ENCODE peak calls at places on chromosomes 16 and 17, in nine cellular contexts. P is osteocyte; T is HFFc6; O is nephron progenitor cell; A is fibroblast of mammary gland; I is CD8-positive, alpha-beta T cell; W is WTC11; S is tibial nerve; B is bronchial epithelial cell. Z is an unnamed sample.
A peak's percentile ranks its signal among the peaks of the same experiment; 100 is the strongest.

GRCh38 chr17:83025636-83026280 is 53.7 kb upstream of the METRNL start:
- DNase-seq in P (no peak), T (no peak), O (no peak), A (no peak), I (no peak), W (no peak), S (no peak), B (no peak), Z (no peak)

GRCh38 chr16:23905027-23905426 is 69.2 kb downstream of the PRKCB start:
- DNase-seq in P (peak; percentile 88), T (peak; percentile 77), O (peak; percentile 41), A (no peak), I (no peak), W (peak; percentile 61), S (no peak), B (peak; percentile 50), Z (peak; percentile 44)

GRCh38 chr17:7015587-7016020 is 3.2 kb downstream of the RNASEK start:
- DNase-seq in P (no peak), T (no peak), O (no peak), A (no peak), I (no peak), W (no peak), S (no peak), B (no peak), Z (no peak)

GRCh38 chr17:82351254-82351712 is 7.8 kb upstream of the TEX19 start:
- DNase-seq in P (no peak), T (no peak), O (no peak), A (no peak), I (no peak), W (peak; percentile 11), S (no peak), B (no peak), Z (no peak)

GRCh38 chr17:31390748-31391495 is 553 bp upstream of the RAB11FIP4 start:
- DNase-seq in P (peak; percentile 82), T (no peak), O (no peak), A (no peak), I (no peak), W (peak; percentile 41), S (no peak), B (no peak), Z (no peak)

GRCh38 chr17:37710344-37710886 is 34.4 kb downstream of the HNF1B start:
- DNase-seq in P (no peak), T (no peak), O (peak; percentile 43), A (peak; percentile 28), I (no peak), W (peak; percentile 71), S (no peak), B (peak; percentile 62), Z (peak; percentile 77)

GRCh38 chr16:76574651-76575050 is 297.4 kb downstream of the CNTNAP4 start:
- DNase-seq in P (no peak), T (no peak), O (no peak), A (no peak), I (no peak), W (no peak), S (no peak), B (no peak), Z (no peak)

GRCh38 chr17:39225974-39226683 is 384 bp upstream of the STAC2 start:
- DNase-seq in P (no peak), T (no peak), O (peak; percentile 99), A (peak; percentile 51), I (peak; percentile 77), W (peak; percentile 98), S (peak; percentile 43), B (no peak), Z (peak; percentile 72)

GRCh38 chr16:30931068-30931655 is 7.8 kb downstream of the FBXL19 start:
- DNase-seq in P (no peak), T (no peak), O (no peak), A (no peak), I (no peak), W (no peak), S (no peak), B (no peak), Z (no peak)

GRCh38 chr16:30929167-30929566 is 5.8 kb downstream of the FBXL19 start:
- DNase-seq in P (no peak), T (no peak), O (no peak), A (no peak), I (no peak), W (no peak), S (no peak), B (no peak), Z (no peak)

GRCh38 chr16:30930160-30930571 is 6.8 kb downstream of the FBXL19 start:
- DNase-seq in P (no peak), T (no peak), O (no peak), A (no peak), I (no peak), W (no peak), S (no peak), B (no peak), Z (no peak)

GRCh38 chr16:30937692-30938091 is 11.2 kb upstream of the ORAI3 start:
- DNase-seq in P (no peak), T (no peak), O (no peak), A (no peak), I (no peak), W (no peak), S (no peak), B (no peak), Z (no peak)

DNA sequence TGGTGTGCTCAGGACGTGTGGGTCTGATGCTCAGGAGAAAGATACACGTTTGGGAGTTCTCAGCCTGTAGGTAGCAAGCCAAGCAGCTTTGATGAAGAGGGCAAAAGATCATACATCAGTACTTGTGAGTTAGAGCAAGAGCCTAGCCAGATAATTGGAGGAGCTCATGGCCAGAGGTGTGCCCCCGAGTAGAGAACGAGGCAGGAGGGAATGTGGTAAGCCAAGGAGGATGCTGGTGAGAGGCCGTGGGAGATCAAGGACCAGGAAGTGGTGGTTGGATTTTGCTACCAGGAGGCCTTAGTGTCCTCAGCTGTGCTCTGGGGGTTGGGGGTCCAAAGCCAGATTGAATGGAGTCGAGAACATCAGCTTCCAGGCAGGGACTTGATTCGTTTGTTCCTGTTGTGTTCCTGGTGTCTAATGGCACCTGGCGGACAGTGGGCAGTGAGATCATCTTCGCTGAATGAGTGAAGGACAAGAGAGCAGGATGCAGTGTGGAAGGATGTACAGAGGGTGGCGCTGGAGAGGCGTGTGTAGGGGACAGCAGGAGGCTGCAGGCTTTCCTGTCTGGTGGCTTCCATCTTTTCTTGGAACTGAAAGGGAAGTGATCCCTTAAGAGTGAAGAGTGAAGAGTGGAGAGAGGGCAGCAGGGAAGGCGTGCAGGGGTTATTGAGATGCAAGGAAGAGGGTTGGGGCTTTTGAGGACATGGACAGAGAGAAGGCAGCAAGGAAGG is 11.6 kb downstream of the FBXL19 start:
- DNase-seq in P (no peak), T (peak; percentile 52), O (peak; percentile 52), A (peak; percentile 64), I (peak; percentile 22), W (peak; percentile 82), S (peak; percentile 60), B (peak; percentile 52), Z (peak; percentile 81)
- TF ChIP-seq CTCF in P (peak; percentile 48), T (peak; percentile 79), O (peak; percentile 45), A (peak; percentile 64), I (peak; percentile 16), W (peak; percentile 75), S (peak; percentile 40), B (peak; percentile 79), Z (peak; percentile 31)

GRCh38 chr17:42312035-42312284 is 23.7 kb downstream of the STAT5A start:
- DNase-seq in P (no peak), T (no peak), O (no peak), A (no peak), I (no peak), W (no peak), S (no peak), B (no peak), Z (no peak)

GRCh38 chr17:42313773-42314566 is 25.7 kb downstream of the STAT5A start:
- DNase-seq in P (no peak), T (no peak), O (no peak), A (peak; percentile 22), I (peak; percentile 58), W (no peak), S (no peak), B (peak; percentile 67), Z (no peak)

GRCh38 chr17:42311240-42312034 is 23.1 kb downstream of the STAT5A start:
- DNase-seq in P (no peak), T (peak; percentile 75), O (peak; percentile 74), A (peak; percentile 95), I (no peak), W (peak; percentile 45), S (peak; percentile 91), B (peak; percentile 64), Z (no peak)

GRCh38 chr17:42313389-42313772 is 25.1 kb downstream of the STAT5A start:
- DNase-seq in P (no peak), T (no peak), O (no peak), A (no peak), I (no peak), W (no peak), S (no peak), B (no peak), Z (no peak)

DNA sequence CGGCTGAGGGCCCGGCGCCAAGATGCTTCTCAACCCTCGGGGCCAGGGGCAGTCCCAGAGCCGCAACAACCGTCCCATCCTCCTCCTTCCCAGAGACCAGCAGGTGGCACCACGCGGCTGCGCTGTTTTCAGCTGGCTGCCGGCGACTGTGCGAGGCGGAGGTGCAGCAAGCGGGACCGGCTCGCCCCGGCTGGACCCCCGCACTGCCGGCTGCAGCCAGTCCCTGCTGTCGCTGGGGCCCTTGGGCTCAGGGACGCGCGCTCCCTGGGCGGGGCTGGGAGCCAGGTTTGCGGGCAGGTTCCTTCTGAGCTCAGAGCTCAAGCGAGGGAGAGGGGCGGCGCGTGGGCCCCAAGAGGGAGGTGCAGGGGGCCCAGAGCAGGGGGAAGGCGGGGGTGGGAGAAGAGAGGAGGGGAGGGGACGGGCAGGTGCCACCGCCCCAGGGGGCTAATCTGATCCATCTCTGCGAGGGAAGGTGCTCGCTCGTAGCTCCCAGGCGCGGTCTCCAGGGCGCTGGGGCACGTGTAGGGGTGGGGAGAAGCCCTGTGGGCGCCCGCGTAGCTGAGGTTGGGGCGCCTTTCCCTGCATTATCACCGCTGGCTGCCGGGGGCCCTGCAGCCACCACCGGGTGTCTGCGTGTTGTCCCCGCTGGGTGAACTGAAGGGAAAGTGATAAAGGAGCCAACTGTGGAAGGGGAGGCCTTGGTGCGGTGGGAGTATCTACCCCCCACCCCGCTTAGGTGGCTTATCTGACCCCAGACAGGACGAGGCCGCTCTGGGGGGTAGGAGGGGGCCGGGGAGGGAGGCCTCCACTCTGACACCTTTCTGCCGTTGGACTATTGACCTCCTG is 24.2 kb downstream of the STAT5A start:
- DNase-seq in P (peak; percentile 92), T (peak; percentile 74), O (peak; percentile 87), A (peak; percentile 80), I (peak; percentile 79), W (peak; percentile 93), S (peak; percentile 74), B (peak; percentile 55), Z (peak; percentile 90)
- TF ChIP-seq CTCF in P (peak; percentile 69), T (peak; percentile 80), O (peak; percentile 51), A (peak; percentile 51), I (peak; percentile 62), W (no peak), S (peak; percentile 72), B (peak; percentile 88), Z (peak; percentile 39)

GRCh38 chr16:87317766-87318121 is 552 bp upstream of the C16orf95 start:
- DNase-seq in P (peak; percentile 86), T (peak; percentile 46), O (peak; percentile 43), A (peak; percentile 69), I (no peak), W (no peak), S (no peak), B (peak; percentile 35), Z (peak; percentile 29)

GRCh38 chr16:87318158-87318644 is 1.0 kb upstream of the C16orf95 start:
- DNase-seq in P (no peak), T (no peak), O (no peak), A (peak; percentile 45), I (no peak), W (no peak), S (no peak), B (no peak), Z (no peak)

GRCh38 chr16:87319011-87319410 is 1.8 kb upstream of the C16orf95 start:
- DNase-seq in P (no peak), T (no peak), O (no peak), A (no peak), I (no peak), W (no peak), S (no peak), B (no peak), Z (no peak)

GRCh38 chr16:87316450-87316922 is 706 bp downstream of the C16orf95 start:
- DNase-seq in P (no peak), T (no peak), O (no peak), A (no peak), I (no peak), W (no peak), S (no peak), B (no peak), Z (no peak)

DNA sequence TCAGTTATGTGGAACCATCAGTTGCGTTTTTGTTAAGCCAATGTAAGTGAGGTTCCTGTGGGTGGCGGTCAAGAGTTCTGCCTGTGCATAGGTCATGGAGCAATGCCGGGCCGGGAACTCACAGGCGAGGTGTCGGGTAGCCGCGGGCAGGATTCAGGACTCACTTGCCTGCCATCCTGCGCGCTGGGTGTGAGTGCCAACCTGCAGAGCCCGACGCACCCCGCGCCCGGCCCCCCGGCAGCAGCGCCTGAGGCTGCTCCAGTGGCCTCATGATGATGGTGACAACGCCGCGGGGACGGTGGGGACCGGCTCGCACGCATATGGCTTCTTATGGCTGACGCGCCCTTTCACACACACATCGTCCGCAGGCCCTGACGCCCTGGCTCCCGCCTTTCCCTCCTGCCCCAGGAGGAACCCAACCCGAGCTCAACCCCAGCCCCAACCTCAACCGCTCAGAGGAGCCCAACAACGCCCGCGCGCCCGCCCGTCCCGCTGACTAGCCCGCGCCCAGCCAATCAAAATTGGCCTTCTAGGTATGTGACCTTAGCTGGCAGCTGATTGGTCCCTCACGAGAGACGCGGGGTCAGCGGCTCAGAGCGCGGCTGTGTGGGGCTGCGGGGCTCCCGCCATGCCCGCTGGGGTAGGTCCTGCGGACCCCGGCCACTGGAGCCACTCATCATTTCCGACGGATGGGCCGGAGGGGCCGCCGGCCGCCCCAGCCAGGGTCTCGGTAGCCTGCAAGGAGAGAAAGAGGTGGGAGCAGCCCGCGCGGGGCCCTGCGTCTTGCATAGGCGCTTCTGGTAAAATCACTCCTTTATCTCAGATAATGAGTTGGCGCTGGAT is at the start of gene C16orf95:
- DNase-seq in P (peak; percentile 99), T (peak; percentile 94), O (peak; percentile 97), A (peak; percentile 93), I (peak; percentile 98), W (peak; percentile 97), S (peak; percentile 99), B (peak; percentile 81), Z (peak; percentile 98)
- TF ChIP-seq CTCF in P (peak; percentile 64), T (peak; percentile 77), O (peak; percentile 33), A (peak; percentile 64), I (peak; percentile 42), W (no peak), S (peak; percentile 64), B (peak; percentile 60), Z (no peak)

DNA sequence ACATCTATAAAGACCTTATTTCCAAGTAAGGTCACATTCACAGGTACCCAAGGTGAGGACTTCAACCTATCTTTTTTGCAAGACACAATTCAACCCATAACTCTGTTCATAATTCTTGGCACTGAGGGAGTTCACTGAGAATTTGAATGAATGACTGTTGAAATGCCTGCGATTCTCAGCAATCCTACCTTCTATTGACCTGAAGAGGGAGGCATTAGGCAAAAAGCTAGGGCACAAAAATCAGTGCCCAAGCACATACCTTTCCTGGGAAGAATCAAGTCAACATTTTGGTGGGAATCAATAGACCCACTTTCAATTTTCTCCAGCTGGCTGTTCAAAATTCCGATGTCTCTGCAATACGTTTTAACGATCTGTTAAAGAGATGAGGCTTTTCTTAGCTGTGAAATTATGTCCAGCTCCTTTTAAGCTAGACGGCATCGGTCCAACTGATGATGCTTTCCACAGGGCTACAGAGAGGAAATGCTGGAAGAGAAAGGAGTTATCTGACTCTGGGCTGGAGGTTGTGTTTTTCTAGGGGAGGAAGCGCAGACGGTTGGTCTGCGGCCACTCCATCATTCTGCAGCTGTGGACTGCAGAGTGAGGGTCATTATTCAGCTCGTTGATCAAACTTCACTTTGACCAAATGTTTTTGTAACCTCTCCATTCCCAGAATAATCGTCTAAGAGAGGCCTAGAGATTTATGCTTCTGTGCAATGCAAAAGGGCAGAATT is 25.1 kb downstream of the BCO1 start:
- DNase-seq in P (no peak), T (peak; percentile 7), O (no peak), A (peak; percentile 57), I (no peak), W (no peak), S (peak; percentile 14), B (peak; percentile 26), Z (no peak)
- TF ChIP-seq CTCF in P (no peak), T (peak; percentile 47), O (no peak), A (peak; percentile 25), I (no peak), W (no peak), S (no peak), B (peak; percentile 42), Z (no peak)

Z was measured in endothelial cell.